ENCODE peak calls at places on chromosomes 3 and 15, in seven cellular contexts. F is fibroblast of lung, G is right atrium auricular region, X is gastrocnemius medialis, L is brain microvascular endothelial cell, Z is HCT116, T is heart left ventricle. P is an unnamed sample. For H3K36me3 and H3K27me3, the result is how much of the 10 kb centered on the place peaks cover.

GRCh38 chr3:35707904-35708303 is 68.6 kb downstream of the ARPP21 start:
- DNase-seq in Z (no peak), X (no peak), F (no peak), G (no peak), L (peak), T (no peak), P (no peak)

GRCh38 chr3:137409584-137409983 is 354.5 kb upstream of the SOX14 start:
- DNase-seq in Z (no peak), L (no peak), T (no peak), X (no peak), G (no peak), F (no peak), P (no peak)

GRCh38 chr15:85030301-85031049 is 48.8 kb downstream of the PDE8A start:
- DNase-seq in T (no peak), L (peak), Z (no peak), F (no peak), G (no peak), X (no peak), P (no peak)

GRCh38 chr15:76512971-76513370 is 176.4 kb downstream of the ISL2 start:
- DNase-seq in G (no peak), T (no peak), X (no peak), Z (no peak), F (no peak), L (no peak), P (no peak)

GRCh38 chr3:157274644-157275137 is 114.7 kb upstream of the CCNL1 start:
- DNase-seq in T (no peak), Z (no peak), F (no peak), X (no peak), G (no peak), L (no peak), P (no peak)

GRCh38 chr3:132800958-132801357 is 78.7 kb upstream of the NPHP3 start:
- DNase-seq in F (peak), L (no peak), T (no peak), X (no peak), G (no peak), Z (no peak), P (no peak)

GRCh38 chr3:17151598-17152373 is 267.0 kb downstream of the PLCL2 start:
- DNase-seq in Z (no peak), X (no peak), T (no peak), L (peak), G (no peak), F (no peak), P (peak)

GRCh38 chr15:70437089-70437488 is 326.3 kb downstream of the UACA start:
- DNase-seq in G (no peak), X (no peak), Z (no peak), F (no peak), L (no peak), T (no peak), P (no peak)

GRCh38 chr3:37135561-37135960 is 38.8 kb downstream of the LRRFIP2 start:
- DNase-seq in F (no peak), Z (no peak), L (no peak), G (no peak), T (no peak), X (no peak), P (no peak)

GRCh38 chr3:101724329-101725191 is at the start of gene CEP97:
- DNase-seq in Z (peak), F (peak), X (peak), G (peak), L (peak), T (peak), P (peak)

GRCh38 chr3:10964537-10965167 is 27.9 kb upstream of the SLC6A1 start:
- DNase-seq in T (no peak), Z (no peak), F (no peak), X (no peak), L (peak), G (no peak), P (no peak)

GRCh38 chr15:80152896-80153876 is at the start of gene FAH:
- DNase-seq in T (no peak), Z (no peak), X (no peak), L (peak), F (peak), G (no peak), P (peak)

GRCh38 chr3:32380097-32380496 is 11.6 kb upstream of the CMTM7 start:
- DNase-seq in F (no peak), L (no peak), T (no peak), G (no peak), Z (no peak), X (no peak), P (no peak)

GRCh38 chr3:46717447-46718231 is at the start of gene PRSS50:
- DNase-seq in L (no peak), Z (no peak), G (no peak), F (no peak), T (no peak), X (no peak), P (no peak)

GRCh38 chr3:170222647-170223541 is 670 bp downstream of the PRKCI start:
- DNase-seq in L (peak), T (no peak), F (peak), G (no peak), Z (no peak), X (peak), P (no peak)

GRCh38 chr3:23159929-23160328 is 43.2 kb upstream of the UBE2E2 start:
- DNase-seq in G (no peak), Z (no peak), X (no peak), T (no peak), L (peak), F (peak), P (no peak)

GRCh38 chr15:75347222-75348033 is 589 bp downstream of the NEIL1 start:
- DNase-seq in F (peak), T (peak), G (no peak), X (no peak), Z (peak), L (no peak), P (peak)

GRCh38 chr15:75349851-75350588 is 3.2 kb downstream of the NEIL1 start:
- DNase-seq in F (no peak), G (no peak), T (no peak), L (no peak), X (no peak), Z (no peak), P (peak)

GRCh38 chr15:75348034-75348562 is 1.3 kb downstream of the NEIL1 start:
- DNase-seq in F (no peak), L (no peak), T (no peak), Z (no peak), X (no peak), G (no peak), P (no peak)

GRCh38 chr15:75346796-75347221 is at the start of gene NEIL1:
- DNase-seq in F (peak), Z (peak), T (no peak), G (no peak), X (no peak), L (no peak), P (no peak)

GRCh38 chr15:75348563-75349350 is 1.9 kb downstream of the NEIL1 start:
- DNase-seq in G (no peak), X (no peak), L (no peak), T (no peak), Z (no peak), F (no peak), P (no peak)
- H3K4me3 ChIP-seq in G (peak), X (peak), L (peak), T (peak), Z (peak), F (peak), P (peak)

GRCh38 chr3:9688961-9689360 is 14.7 kb upstream of the CPNE9 start:
- DNase-seq in F (no peak), L (no peak), G (no peak), T (no peak), X (no peak), Z (no peak), P (no peak)
- H3K36me3 ChIP-seq in F (under half), L (half or more), G (half or more), T (half or more), X (under half), Z (under half), P (half or more)

DNA sequence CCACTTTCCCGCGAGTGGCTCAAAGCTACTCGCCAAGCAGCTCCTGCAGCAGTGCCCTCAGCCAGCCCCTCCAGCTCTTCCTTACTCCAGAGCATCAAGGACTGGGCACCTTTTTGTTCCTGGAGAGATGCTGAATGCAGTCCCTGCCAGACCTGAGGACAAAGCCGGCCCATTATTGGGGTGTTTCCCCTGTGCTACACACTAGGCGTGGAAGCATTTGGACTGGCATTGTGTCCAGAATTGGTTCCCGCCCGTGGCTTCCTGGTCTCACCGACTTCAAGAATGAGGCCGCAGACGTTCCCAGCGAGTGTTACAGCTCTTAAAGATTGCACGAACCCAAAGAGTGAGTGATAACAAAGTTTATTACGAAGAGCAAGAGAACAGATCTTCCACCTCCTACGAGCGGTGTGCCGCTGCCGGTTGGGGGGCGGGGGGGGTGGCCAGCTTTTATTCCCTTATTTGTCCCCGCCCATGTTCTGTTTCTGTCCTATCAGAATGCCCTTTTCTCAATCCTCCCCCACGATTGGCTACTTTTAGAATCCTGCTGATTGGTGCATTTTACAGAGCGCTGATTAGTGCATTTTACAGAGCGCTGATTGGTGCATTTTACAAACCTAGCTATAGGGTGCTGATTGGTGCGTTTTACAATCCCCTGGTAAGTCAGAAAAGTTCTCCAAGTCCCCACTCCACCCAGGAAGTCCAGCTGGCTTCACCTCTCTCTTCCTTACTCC is 62.4 kb downstream of the NSMCE3 start:
- DNase-seq in X (no peak), G (no peak), Z (no peak), L (no peak), F (no peak), T (no peak), P (no peak)
- H3K27me3 ChIP-seq in X (under half), G (under half), Z (half or more), L (under half), F (under half), T (under half), P (under half)

GRCh38 chr15:68994981-68995753 is 19.3 kb upstream of the NOX5 start:
- DNase-seq in G (no peak), F (no peak), T (no peak), Z (no peak), X (no peak), L (no peak), P (no peak)
- H3K4me3 ChIP-seq in G (no peak), F (no peak), T (no peak), Z (no peak), X (no peak), L (no peak), P (no peak)

DNA sequence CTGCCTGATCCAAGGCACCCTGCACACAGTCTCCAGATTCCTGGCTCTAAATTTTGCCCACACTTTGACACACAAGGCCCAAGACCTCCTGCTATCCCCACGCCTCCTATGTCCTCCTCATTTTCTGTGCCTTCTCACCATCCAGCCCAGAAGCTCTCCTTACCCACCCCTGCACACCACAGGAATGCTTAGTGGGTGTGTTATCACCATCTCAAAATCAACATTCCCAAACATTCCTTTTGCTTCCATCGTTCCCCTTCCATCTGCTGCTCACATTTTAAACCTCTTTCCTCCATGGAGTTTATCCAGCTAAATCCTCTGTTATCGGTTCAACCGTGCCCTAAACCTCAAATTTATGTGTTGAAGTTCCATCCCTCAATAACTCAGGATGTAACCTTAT is 43.9 kb downstream of the DGKG start:
- DNase-seq in G (no peak), Z (no peak), F (no peak), X (no peak), L (peak), T (no peak), P (no peak)
- H3K36me3 ChIP-seq in G (under half), Z (under half), F (under half), X (under half), L (under half), T (under half), P (under half)

DNA sequence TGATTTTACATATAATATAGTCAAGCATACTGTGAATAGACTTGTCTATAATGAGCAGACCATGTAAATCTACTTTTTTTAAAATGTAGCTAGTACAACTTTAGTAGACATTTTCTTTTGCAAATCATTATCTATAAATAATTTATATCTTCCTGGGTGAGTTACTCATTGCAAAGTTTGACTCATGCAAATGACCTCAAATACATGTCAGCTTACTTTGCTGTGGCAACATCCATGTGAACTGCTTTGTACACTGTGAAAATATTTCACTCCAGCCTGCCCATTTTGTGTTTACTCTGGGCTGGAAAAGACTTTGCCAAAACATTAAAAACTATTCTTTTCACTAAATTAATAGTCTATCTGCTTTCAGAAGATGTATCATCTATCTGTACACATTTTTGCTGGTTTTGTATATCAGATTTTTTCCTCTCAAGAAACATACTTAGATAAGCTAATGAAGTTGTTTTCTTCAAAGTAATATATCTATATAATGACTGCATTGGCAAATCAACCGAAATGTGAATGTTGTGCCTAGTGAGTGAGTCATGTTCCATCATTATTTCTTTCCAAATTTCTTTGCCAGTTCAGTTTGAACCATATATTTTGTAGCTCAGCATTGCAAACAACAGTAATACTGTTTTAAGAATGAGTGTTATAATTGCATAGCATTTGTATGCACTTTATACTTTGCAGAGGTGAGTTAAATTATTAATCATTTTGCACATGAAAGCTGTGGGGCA is 26.5 kb downstream of the IGSF10 start:
- DNase-seq in L (peak), T (no peak), X (no peak), F (peak), Z (no peak), G (no peak), P (no peak)
- H3K27me3 ChIP-seq in L (under half), T (under half), X (under half), F (under half), Z (under half), G (under half), P (under half)

DNA sequence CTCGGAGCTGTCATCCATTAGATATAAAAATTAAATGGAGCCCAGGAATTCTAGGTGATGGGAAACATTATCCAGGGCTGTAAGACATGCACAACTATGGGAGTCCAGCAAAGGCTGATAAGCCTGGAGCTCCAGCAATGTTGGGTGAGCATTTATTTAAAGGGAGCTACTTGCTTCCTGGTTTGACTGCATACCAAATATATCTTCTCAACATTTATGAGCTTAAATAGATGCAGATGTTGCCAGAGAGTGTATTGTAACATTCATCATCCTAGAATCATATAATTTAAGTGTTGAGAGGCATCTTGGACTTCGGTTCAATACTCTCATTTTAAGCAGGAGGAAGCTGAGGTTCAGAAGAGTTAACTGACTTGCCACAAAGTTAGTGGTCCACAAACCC is 12.2 kb upstream of the POLR2M start:
- DNase-seq in Z (no peak), G (no peak), L (no peak), T (no peak), F (no peak), X (no peak), P (no peak)
- H3K4me3 ChIP-seq in Z (no peak), G (no peak), L (no peak), T (no peak), F (no peak), X (no peak), P (no peak)

DNA sequence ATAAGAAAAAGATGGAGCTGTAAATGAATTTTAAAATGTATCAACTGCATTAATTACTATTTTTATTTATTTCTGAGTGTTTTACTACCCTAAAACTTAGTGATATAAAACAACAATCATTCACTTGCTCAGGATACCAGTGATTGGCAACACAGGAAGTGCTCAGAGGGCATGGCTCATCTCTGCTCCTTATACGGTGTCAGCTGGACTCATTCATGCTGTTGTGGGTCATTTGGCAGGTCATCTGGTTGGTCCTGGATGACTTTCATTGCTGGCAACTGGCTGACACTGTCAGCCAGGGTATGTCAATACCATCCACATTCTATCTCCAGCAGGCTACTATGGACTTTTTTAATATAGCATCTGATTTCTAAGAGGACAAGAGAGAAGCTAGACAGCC is 689.6 kb upstream of the NECTIN3 start:
- DNase-seq in Z (no peak), X (no peak), T (no peak), G (no peak), F (no peak), L (no peak), P (no peak)
- H3K36me3 ChIP-seq in Z (under half), X (under half), T (under half), G (under half), F (under half), L (under half), P (under half)

DNA sequence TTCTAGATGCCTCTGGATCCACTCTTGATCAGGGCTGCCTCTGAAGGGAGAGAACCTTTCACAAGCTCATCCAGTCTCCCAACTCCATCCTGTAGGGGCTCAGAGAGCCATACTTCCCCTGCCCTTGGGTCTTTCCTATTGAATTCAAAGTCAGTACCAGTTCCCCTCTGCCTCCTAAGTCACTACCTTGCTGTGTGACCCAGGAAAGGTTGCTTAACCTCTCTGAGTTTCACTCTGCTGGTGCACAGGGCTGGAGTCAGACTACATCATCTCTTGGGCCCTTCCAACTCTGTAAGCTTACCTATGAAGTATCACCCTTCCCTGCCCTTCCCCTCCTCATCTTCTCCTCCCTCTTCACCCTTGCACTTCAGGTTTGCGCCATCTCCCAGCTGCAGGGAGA is 117.9 kb downstream of the MEGF11 start:
- DNase-seq in F (no peak), X (no peak), L (no peak), G (no peak), T (no peak), Z (no peak), P (no peak)
- H3K27me3 ChIP-seq in F (under half), X (under half), L (under half), G (under half), T (under half), Z (under half), P (under half)